ENCODE peak calls at places on chromosome 13, in ten cellular contexts. T, W, K, L, G, R, F, V, D and A are unnamed samples. For H3K27me3, the result is how much of the 10 kb centered on the place peaks cover.

GRCh38 chr13:27621366-27622101 is at the start of gene POLR1D:
- DNase-seq in F (peak), V (peak), T (peak), R (peak), L (peak), K (peak), G (peak), D (peak), W (peak), A (peak)

GRCh38 chr13:28355822-28356371 is 139.0 kb downstream of the FLT1 start:
- DNase-seq in D (no peak), F (no peak), L (no peak), V (no peak), G (no peak), W (no peak), R (peak), T (no peak), K (no peak), A (no peak)

GRCh38 chr13:42110410-42111155 is 62.1 kb downstream of the DGKH start:
- DNase-seq in G (peak), W (peak), L (peak), V (no peak), D (no peak), F (peak), R (peak), T (no peak), K (peak), A (no peak)

GRCh38 chr13:28470286-28470685 is 24.6 kb downstream of the FLT1 start:
- DNase-seq in K (no peak), L (no peak), R (no peak), F (no peak), G (no peak), T (no peak), V (no peak), W (no peak), D (no peak), A (no peak)

GRCh38 chr13:31160857-31161582 is 684 bp downstream of the HSPH1 start:
- DNase-seq in R (peak), W (peak), L (peak), D (peak), F (no peak), V (peak), T (peak), G (peak), K (peak), A (peak)

GRCh38 chr13:97810152-97810551 is 143.3 kb upstream of the IPO5 start:
- DNase-seq in G (no peak), L (no peak), D (no peak), F (peak), T (no peak), K (no peak), R (no peak), W (peak), V (no peak), A (no peak)

GRCh38 chr13:99196466-99197256 is 4.0 kb upstream of the UBAC2 start:
- DNase-seq in F (peak), R (no peak), L (no peak), D (no peak), T (no peak), V (no peak), K (no peak), G (no peak), W (no peak), A (no peak)

GRCh38 chr13:44237276-44237767 is 136.3 kb upstream of the SERP2 start:
- DNase-seq in G (no peak), R (no peak), K (peak), F (no peak), D (no peak), W (no peak), L (no peak), T (peak), V (no peak), A (peak)

GRCh38 chr13:99465454-99465853 is 35.8 kb upstream of the TM9SF2 start:
- DNase-seq in L (no peak), V (no peak), D (no peak), G (no peak), K (no peak), T (no peak), W (no peak), F (no peak), R (no peak), A (no peak)

GRCh38 chr13:23722726-23723453 is 152.7 kb downstream of the TNFRSF19 start:
- DNase-seq in D (no peak), T (no peak), G (no peak), R (no peak), F (no peak), W (no peak), L (no peak), K (no peak), V (no peak), A (no peak)

GRCh38 chr13:85806553-85807175 is 7.4 kb upstream of the SLITRK6 start:
- DNase-seq in G (no peak), V (no peak), D (no peak), L (no peak), T (no peak), R (peak), K (no peak), F (peak), W (peak), A (no peak)

GRCh38 chr13:47117268-47117667 is 220.4 kb upstream of the HTR2A start:
- DNase-seq in K (no peak), D (no peak), W (no peak), G (no peak), R (no peak), V (no peak), L (no peak), F (no peak), T (no peak), A (no peak)

GRCh38 chr13:93635687-93636086 is 409.1 kb downstream of the GPC6 start:
- DNase-seq in T (no peak), D (no peak), L (no peak), R (no peak), V (no peak), K (no peak), G (no peak), F (no peak), W (no peak), A (no peak)

GRCh38 chr13:81078048-81078447 is 737.1 kb upstream of the SPRY2 start:
- DNase-seq in D (no peak), K (no peak), W (no peak), T (no peak), F (no peak), R (no peak), G (no peak), L (no peak), V (no peak), A (no peak)

GRCh38 chr13:24215007-24215633 is 54.6 kb downstream of the SPATA13 start:
- DNase-seq in V (no peak), T (no peak), R (no peak), L (no peak), D (no peak), W (no peak), G (no peak), F (no peak), K (no peak), A (no peak)

GRCh38 chr13:38900188-38900587 is 90.4 kb downstream of the STOML3 start:
- DNase-seq in K (no peak), D (no peak), T (no peak), L (peak), G (peak), R (peak), F (no peak), W (peak), V (no peak), A (no peak)

GRCh38 chr13:43196171-43196611 is 172.8 kb downstream of the DNAJC15 start:
- DNase-seq in D (no peak), R (no peak), V (no peak), W (no peak), F (no peak), T (no peak), L (no peak), G (no peak), K (peak), A (no peak)

GRCh38 chr13:42056585-42056984 is 8.1 kb downstream of the DGKH start:
- DNase-seq in D (no peak), V (no peak), K (no peak), F (no peak), L (no peak), T (no peak), G (no peak), R (no peak), W (no peak), A (no peak)

GRCh38 chr13:27425918-27426630 is 1.7 kb downstream of the GTF3A start:
- DNase-seq in R (peak), W (peak), L (peak), F (peak), K (peak), G (peak), V (peak), D (peak), T (peak), A (peak)

GRCh38 chr13:45511310-45512147 is 46.8 kb downstream of the COG3 start:
- DNase-seq in T (no peak), D (no peak), W (peak), V (no peak), L (peak), G (peak), K (peak), R (peak), F (peak), A (no peak)

GRCh38 chr13:77213644-77214043 is 113.2 kb downstream of the MYCBP2 start:
- DNase-seq in W (no peak), G (no peak), D (no peak), F (no peak), R (no peak), T (no peak), K (no peak), V (no peak), L (no peak), A (no peak)

GRCh38 chr13:66689628-66690027 is 540.5 kb downstream of the PCDH9 start:
- DNase-seq in G (no peak), T (no peak), V (no peak), K (no peak), W (peak), F (no peak), D (no peak), L (peak), R (peak), A (no peak)

GRCh38 chr13:61110804-61111203 is 304.8 kb downstream of the PCDH20 start:
- DNase-seq in V (no peak), F (no peak), D (no peak), W (no peak), K (no peak), R (no peak), L (no peak), T (no peak), G (no peak), A (no peak)

GRCh38 chr13:74695021-74695800 is 561.0 kb upstream of the KLF12 start:
- DNase-seq in V (no peak), K (no peak), G (no peak), L (no peak), T (no peak), F (no peak), W (no peak), R (peak), D (no peak), A (no peak)

GRCh38 chr13:43657485-43657884 is 129.3 kb downstream of the ENOX1 start:
- DNase-seq in K (no peak), V (no peak), D (no peak), G (no peak), W (no peak), F (no peak), R (no peak), L (no peak), T (no peak), A (no peak)

GRCh38 chr13:47869780-47870179 is 131.3 kb downstream of the SUCLA2 start:
- DNase-seq in W (no peak), R (no peak), L (no peak), G (no peak), D (no peak), F (no peak), K (no peak), T (no peak), V (no peak), A (no peak)

GRCh38 chr13:105153626-105154025 is 1381.8 kb downstream of the EFNB2 start:
- DNase-seq in V (no peak), W (no peak), R (no peak), L (no peak), K (no peak), D (no peak), G (no peak), F (no peak), T (no peak), A (no peak)

GRCh38 chr13:50124536-50125305 is 109.5 kb downstream of the KCNRG start:
- DNase-seq in K (peak), G (peak), W (peak), D (no peak), V (peak), F (no peak), L (peak), R (peak), T (peak), A (peak)

GRCh38 chr13:113610266-113610665 is 25.7 kb downstream of the TFDP1 start:
- DNase-seq in R (no peak), W (no peak), L (no peak), V (no peak), F (no peak), G (no peak), D (no peak), T (no peak), K (no peak), A (no peak)
- H3K4me3 ChIP-seq in R (no peak), W (no peak), L (no peak), V (no peak), F (no peak), G (no peak), D (no peak), T (no peak), K (no peak), A (no peak)

GRCh38 chr13:112965573-112966115 is 3.4 kb upstream of the MCF2L start:
- DNase-seq in K (no peak), L (no peak), V (no peak), G (no peak), W (no peak), F (no peak), D (no peak), R (no peak), T (peak), A (no peak)

GRCh38 chr13:112968380-112968909 is 569 bp upstream of the MCF2L start:
- DNase-seq in G (peak), D (no peak), L (peak), V (no peak), T (peak), K (no peak), R (peak), F (no peak), W (peak), A (no peak)

GRCh38 chr13:112965103-112965502 is 3.9 kb upstream of the MCF2L start:
- DNase-seq in G (no peak), V (no peak), L (no peak), R (no peak), W (no peak), D (no peak), F (no peak), T (peak), K (no peak), A (peak)

GRCh38 chr13:112967666-112968379 is 1.2 kb upstream of the MCF2L start:
- DNase-seq in W (no peak), V (no peak), F (no peak), T (peak), G (no peak), D (no peak), L (no peak), K (no peak), R (no peak), A (peak)

DNA sequence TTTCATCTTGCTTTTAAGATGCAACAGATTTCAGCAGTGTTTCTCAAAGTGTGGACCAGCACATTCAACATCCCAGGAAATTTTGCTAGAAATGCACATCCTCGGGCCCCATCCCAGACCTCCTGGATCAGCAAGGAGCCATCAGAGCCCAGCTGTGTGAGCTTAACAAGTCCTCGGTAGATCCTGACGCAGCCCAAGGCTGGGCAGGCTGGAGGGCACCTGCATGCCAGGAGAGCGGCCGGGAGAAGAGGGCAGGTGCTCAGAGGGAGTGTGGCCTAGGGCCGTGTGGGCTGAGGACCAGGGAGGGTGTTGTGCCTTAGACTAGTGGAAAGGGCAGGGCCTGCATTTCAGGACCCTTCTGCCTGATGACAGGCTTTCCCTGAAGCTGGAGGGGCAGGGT is 2.2 kb upstream of the MCF2L start:
- DNase-seq in V (no peak), D (no peak), W (no peak), F (no peak), L (no peak), T (peak), R (no peak), K (no peak), G (no peak), A (no peak)
- H3K27me3 ChIP-seq in V (under half), D (under half), W (under half), F (under half), L (under half), T (under half), R (under half), K (under half), G (under half), A (half or more)

GRCh38 chr13:59368652-59369051 is 795.1 kb downstream of the DIAPH3 start:
- DNase-seq in R (no peak), G (no peak), D (no peak), V (no peak), L (no peak), W (no peak), F (no peak), T (no peak), K (no peak), A (no peak)
- H3K4me3 ChIP-seq in R (no peak), G (no peak), D (no peak), V (no peak), L (no peak), W (no peak), F (no peak), T (no peak), K (no peak), A (no peak)

GRCh38 chr13:40179421-40179820 is 487.0 kb downstream of the FOXO1 start:
- DNase-seq in G (no peak), D (no peak), F (no peak), T (no peak), K (no peak), W (no peak), R (no peak), V (no peak), L (no peak), A (no peak)
- H3K27me3 ChIP-seq in G (under half), D (under half), F (under half), T (under half), K (under half), W (under half), R (under half), V (under half), L (under half), A (under half)

GRCh38 chr13:87676254-87677042 is 5.3 kb downstream of the SLITRK5 start:
- DNase-seq in G (peak), V (peak), F (no peak), W (peak), L (no peak), D (no peak), K (no peak), T (no peak), R (peak), A (no peak)

GRCh38 chr13:87677043-87677333 is 5.8 kb downstream of the SLITRK5 start:
- DNase-seq in W (peak), L (no peak), K (no peak), D (no peak), G (no peak), T (no peak), V (no peak), R (no peak), F (no peak), A (no peak)

GRCh38 chr13:87671824-87672603 is 843 bp downstream of the SLITRK5 start:
- DNase-seq in G (peak), V (peak), L (peak), T (peak), K (no peak), F (no peak), W (peak), R (peak), D (no peak), A (no peak)

GRCh38 chr13:87675851-87676250 is 4.7 kb downstream of the SLITRK5 start:
- DNase-seq in T (no peak), G (no peak), W (no peak), V (no peak), R (no peak), K (no peak), F (no peak), D (no peak), L (no peak), A (no peak)

GRCh38 chr13:87674143-87674772 is 3.1 kb downstream of the SLITRK5 start:
- DNase-seq in V (peak), F (no peak), G (peak), D (no peak), W (peak), T (no peak), R (peak), L (no peak), K (no peak), A (no peak)
- H3K4me3 ChIP-seq in V (peak), F (no peak), G (peak), D (no peak), W (peak), T (peak), R (peak), L (peak), K (no peak), A (no peak)

GRCh38 chr13:113053801-113054604 is 51.6 kb upstream of the F7 start:
- DNase-seq in D (no peak), K (no peak), R (no peak), T (peak), F (no peak), W (no peak), G (no peak), V (no peak), L (no peak), A (no peak)
- H3K27me3 ChIP-seq in D (under half), K (under half), R (under half), T (under half), F (under half), W (under half), G (under half), V (under half), L (under half), A (under half)

DNA sequence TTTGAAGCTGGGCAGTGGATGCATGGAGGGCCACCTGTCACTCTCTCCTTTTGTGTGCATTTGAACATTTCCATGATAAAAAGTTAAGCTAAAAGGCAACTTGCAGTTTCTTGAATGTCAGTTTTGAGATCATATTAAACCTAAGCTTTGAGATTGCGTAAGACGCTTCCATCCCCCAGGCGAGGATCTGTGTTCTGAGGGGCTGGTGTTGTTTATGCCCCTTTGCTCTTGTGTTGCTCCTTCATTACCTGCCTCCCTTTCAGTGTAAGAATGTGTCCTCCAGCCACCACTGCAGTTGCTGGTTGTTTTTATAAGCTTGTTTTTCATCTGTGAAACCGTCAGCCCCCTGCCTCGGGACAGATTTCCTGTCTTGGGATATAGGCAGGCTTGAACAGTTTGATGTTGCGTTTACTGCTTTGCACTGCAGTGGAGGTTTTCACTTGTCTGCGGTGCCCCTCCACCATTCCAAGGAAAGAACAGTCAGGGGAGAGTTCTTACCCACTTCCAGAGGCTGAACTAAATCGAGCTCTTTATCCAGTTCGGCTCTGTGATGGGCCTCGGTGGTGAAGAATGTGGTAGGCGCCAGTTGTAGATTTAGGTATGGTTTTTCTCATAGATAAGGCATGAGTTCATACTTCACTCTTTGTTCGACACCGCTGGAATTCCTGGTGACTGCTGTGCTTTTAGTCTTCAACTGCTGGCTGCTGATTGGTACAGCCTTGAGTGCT is 96.8 kb downstream of the ARHGEF7 start:
- DNase-seq in D (no peak), R (peak), W (peak), V (no peak), L (no peak), G (peak), K (no peak), T (no peak), F (no peak), A (no peak)
- H3K4me3 ChIP-seq in D (no peak), R (no peak), W (no peak), V (peak), L (no peak), G (no peak), K (no peak), T (no peak), F (no peak), A (no peak)

DNA sequence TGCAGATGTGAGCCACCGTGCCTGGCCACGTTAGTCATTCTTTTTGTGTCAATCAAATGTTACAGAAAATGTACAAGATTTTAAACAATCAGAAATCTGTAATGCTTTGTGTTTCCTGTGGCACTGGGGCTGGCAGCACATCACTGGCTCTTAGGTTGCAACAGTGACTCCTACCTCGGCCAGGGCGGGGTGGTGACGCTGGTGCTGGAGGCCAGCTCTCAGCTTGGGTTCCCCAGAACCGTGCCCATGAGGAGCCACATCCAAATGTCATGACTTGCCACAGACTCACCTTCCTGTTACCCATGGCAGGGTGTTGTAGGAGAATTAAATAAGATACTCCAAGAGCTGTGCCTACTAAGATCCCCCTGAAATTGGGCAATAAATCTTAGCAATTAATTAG is 161.7 kb downstream of the TEX29 start:
- DNase-seq in F (no peak), D (no peak), R (no peak), K (no peak), V (no peak), G (no peak), T (no peak), L (no peak), W (no peak), A (no peak)
- H3K27me3 ChIP-seq in F (under half), D (under half), R (under half), K (under half), V (under half), G (under half), T (under half), L (under half), W (under half), A (under half)